ENCODE peak calls at places on chromosome 12, in four cellular contexts. Y is K562, P is HepG2, S is GM12878. I is an unnamed sample.
A peak's percentile ranks its signal among the peaks of the same experiment; 100 is the strongest.

GRCh38 chr12:33596061-33596460 is 156.4 kb upstream of the SYT10 start:
- DNase-seq in Y (no peak), P (no peak), S (no peak), I (no peak)

GRCh38 chr12:2960432-2960956 is 1.3 kb downstream of the TEAD4 start:
- DNase-seq in Y (no peak), P (peak; percentile 34), S (no peak), I (no peak)

GRCh38 chr12:9651265-9651729 is 18.2 kb upstream of the CLEC2D start:
- DNase-seq in Y (no peak), P (no peak), S (no peak), I (no peak)

GRCh38 chr12:97313471-97314190 is 149.0 kb upstream of the RMST start:
- DNase-seq in Y (no peak), P (peak; percentile 12), S (no peak), I (peak; percentile 22)

GRCh38 chr12:117570608-117571007 is 209.2 kb upstream of the NOS1 start:
- DNase-seq in Y (no peak), P (no peak), S (no peak), I (no peak)

GRCh38 chr12:100668939-100669536 is 95.6 kb downstream of the GAS2L3 start:
- DNase-seq in Y (peak; percentile 63), P (peak; percentile 66), S (no peak), I (peak; percentile 89)

GRCh38 chr12:66044731-66045130 is 85.8 kb downstream of the LLPH start:
- DNase-seq in Y (no peak), P (peak; percentile 68), S (no peak), I (no peak)

GRCh38 chr12:24363177-24363754 is 413.8 kb upstream of the SOX5 start:
- DNase-seq in Y (no peak), P (no peak), S (no peak), I (no peak)

GRCh38 chr12:77995436-77996167 is 164.9 kb downstream of the NAV3 start:
- DNase-seq in Y (no peak), P (no peak), S (peak; percentile 32), I (no peak)

GRCh38 chr12:27905285-27906126 is 67.0 kb downstream of the PTHLH start:
- DNase-seq in Y (no peak), P (no peak), S (no peak), I (peak; percentile 81)

GRCh38 chr12:44240186-44240585 is 404.3 kb downstream of the TMEM117 start:
- DNase-seq in Y (no peak), P (no peak), S (no peak), I (no peak)
- H3K27ac ChIP-seq in Y (no peak overlapping the region), P (no peak overlapping the region), S (no peak overlapping the region), I (no peak overlapping the region)

GRCh38 chr12:80676856-80677255 is 30.6 kb upstream of the MYF6 start:
- DNase-seq in Y (no peak), P (no peak), S (no peak), I (no peak)
- H2AFZ ChIP-seq in Y (no peak overlapping the region), P (no peak overlapping the region), S (no peak overlapping the region), I (no peak overlapping the region)

DNA sequence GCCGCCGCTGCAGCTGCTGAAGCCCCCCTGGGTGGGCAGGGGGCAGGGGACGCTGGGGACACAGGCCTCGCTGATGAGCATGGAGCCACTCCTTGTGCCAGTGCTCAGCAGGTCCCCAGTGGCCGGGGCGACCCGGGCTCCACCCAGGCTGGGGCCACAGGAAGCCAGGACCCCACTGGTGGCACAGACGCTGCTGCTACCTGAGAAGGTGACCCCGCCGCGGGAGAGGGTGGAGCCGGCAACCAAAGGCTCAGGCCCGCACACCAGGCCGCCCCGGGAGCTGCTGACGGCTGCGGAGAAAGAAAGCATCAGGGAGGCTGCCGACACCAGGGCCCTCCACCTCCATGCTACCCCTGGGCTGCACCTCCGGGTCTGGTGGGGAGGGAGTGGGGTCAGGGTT is 7.4 kb downstream of the KRT84 start:
- DNase-seq in Y (no peak), P (no peak), S (no peak), I (no peak)
- TF ChIP-seq JUNB in Y (no peak), P (no peak), S (no peak), I (no peak)

DNA sequence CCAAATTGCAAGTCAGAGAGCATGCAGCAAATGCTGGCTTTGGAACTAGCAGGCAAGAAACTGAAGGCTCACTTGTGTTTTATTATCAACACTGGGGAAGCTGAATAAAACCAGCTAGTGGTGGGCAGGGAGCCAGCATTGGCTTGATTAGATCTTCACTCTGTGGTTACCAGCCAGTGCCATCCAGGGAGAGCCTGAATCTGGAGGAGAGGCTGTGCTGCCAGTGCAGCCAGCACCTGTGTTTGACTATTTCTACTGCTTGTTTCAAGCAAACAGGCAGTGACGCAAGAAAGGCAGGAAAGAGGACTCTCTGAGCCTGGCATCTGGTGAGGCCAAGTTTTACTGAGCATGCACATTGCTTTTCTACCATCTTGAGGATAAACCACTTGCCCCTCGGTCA is 247.0 kb downstream of the PHLDA1 start:
- DNase-seq in Y (no peak), P (peak; percentile 73), S (no peak), I (no peak)
- H3K27ac ChIP-seq in Y (no peak overlapping the region), P (no peak overlapping the region), S (no peak overlapping the region), I (no peak overlapping the region)

DNA sequence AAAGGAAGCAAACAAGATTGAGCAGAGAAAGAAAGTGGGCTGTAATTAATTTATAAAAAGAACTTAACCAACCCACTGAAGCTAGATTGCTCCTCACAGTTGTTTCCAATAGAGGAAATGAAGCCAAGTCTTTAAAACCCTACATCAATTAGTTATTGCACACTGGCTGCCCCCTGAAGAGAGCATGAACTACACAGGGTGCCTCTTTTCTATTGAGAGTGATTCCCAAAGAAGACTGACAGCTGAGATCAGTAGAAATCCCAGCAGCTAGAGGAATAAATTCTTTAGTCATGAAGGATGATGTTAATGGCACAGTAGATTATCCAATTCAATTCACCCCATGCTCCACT is 8.6 kb upstream of the USP15 start:
- DNase-seq in Y (no peak), P (no peak), S (no peak), I (no peak)
- H2AFZ ChIP-seq in Y (peak overlapping the region; percentile 5), P (no peak overlapping the region), S (peak overlapping the region; percentile 74), I (no peak overlapping the region)

GRCh38 chr12:32305163-32305562 is 94.2 kb upstream of the FGD4 start:
- DNase-seq in Y (no peak), P (peak; percentile 10), S (no peak), I (no peak)

GRCh38 chr12:32312049-32312670 is 87.2 kb upstream of the FGD4 start:
- DNase-seq in Y (no peak), P (peak; percentile 42), S (peak; percentile 21), I (peak; percentile 80)

GRCh38 chr12:32307352-32307751 is 92.0 kb upstream of the FGD4 start:
- DNase-seq in Y (no peak), P (no peak), S (no peak), I (no peak)

GRCh38 chr12:32309811-32310755 is 89.3 kb upstream of the FGD4 start:
- DNase-seq in Y (no peak), P (no peak), S (no peak), I (no peak)
- TF ChIP-seq JUNB in Y (no peak), P (no peak), S (no peak), I (no peak)

GRCh38 chr12:54286042-54286931 is 5.8 kb downstream of the HNRNPA1 start:
- DNase-seq in Y (peak; percentile 35), P (no peak), S (no peak), I (peak; percentile 15)

GRCh38 chr12:54282949-54283593 is 2.5 kb downstream of the HNRNPA1 start:
- DNase-seq in Y (peak; percentile 8), P (no peak), S (no peak), I (no peak)

GRCh38 chr12:54292083-54292930 is 8.5 kb downstream of the NFE2 start:
- DNase-seq in Y (peak; percentile 53), P (no peak), S (no peak), I (no peak)

GRCh38 chr12:54285150-54286041 is 4.9 kb downstream of the HNRNPA1 start:
- DNase-seq in Y (peak; percentile 10), P (no peak), S (no peak), I (no peak)

DNA sequence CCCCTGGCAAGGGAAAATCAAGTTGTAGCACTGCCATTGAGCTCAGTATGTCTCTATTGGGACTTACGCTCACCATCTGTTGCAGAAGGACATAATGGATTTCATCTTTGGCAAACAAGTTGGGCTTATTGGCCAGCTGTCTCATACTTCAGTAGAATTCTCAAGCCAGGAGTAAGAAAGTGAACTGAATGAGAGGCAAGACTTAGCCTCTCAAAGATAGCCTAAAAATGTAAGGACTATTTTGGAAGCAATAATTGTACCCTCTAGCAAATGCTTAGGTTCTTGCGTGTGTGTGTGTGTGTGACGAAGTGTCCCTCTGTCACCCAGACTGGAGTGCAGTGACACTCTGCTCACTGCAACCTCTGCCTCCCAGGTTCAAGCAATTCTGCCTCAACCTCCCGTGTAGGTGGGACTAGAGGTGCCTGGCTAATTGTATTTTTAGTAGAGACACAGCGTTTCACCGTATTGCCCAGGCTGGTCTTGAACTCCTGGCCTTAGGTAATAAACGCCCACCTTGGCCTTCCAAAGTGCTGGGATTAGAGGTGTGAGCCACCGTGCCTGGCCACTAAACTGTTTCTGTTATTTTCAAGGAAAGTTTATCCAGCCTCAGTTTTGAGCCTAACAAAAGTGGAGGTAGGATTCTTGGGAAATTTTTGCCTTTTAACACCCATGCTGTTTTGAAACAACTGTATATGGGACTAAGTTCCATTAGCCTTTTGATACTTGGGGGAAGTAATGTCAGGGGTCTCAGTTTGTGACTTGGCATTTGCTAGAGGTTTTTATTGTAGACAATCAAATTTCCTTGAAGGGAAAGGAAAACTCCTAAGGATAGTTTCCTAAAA is 7.0 kb downstream of the HNRNPA1 start:
- DNase-seq in Y (peak; percentile 4), P (no peak), S (no peak), I (peak; percentile 32)
- H3K27ac ChIP-seq in Y (peak overlapping the region; percentile 75), P (peak overlapping the region; percentile 13), S (no peak overlapping the region), I (peak overlapping the region; percentile 85)

GRCh38 chr12:92411687-92412086 is 266.0 kb upstream of the BTG1 start:
- DNase-seq in Y (no peak), P (no peak), S (no peak), I (no peak)
- H2AFZ ChIP-seq in Y (no peak overlapping the region), P (no peak overlapping the region), S (no peak overlapping the region), I (no peak overlapping the region)

GRCh38 chr12:123250471-123251383 is 17.5 kb downstream of the MTRFR start:
- DNase-seq in Y (peak; percentile 55), P (peak; percentile 45), S (no peak), I (peak; percentile 50)
- TF ChIP-seq JUNB in Y (no peak), P (no peak), S (no peak), I (no peak)

I was measured in GM23338.